ENCODE peak calls at places on chromosomes 3 and 15, in four cellular contexts. One of them, this sample, is unnamed.

GRCh38 chr3:53856964-53857363 is 10.6 kb downstream of the IL17RB start:
- DNase-seq in pancreas: no peak
- DNase-seq in endothelial cell: no peak
- DNase-seq in mesothelial cell of epicardium: no peak
- DNase-seq in this sample: no peak

GRCh38 chr3:99895706-99896441 is 78.2 kb downstream of the CMSS1 start:
- DNase-seq in pancreas: no peak
- DNase-seq in endothelial cell: no peak
- DNase-seq in mesothelial cell of epicardium: no peak
- DNase-seq in this sample: no peak

GRCh38 chr3:64163755-64164148 is 61.5 kb downstream of the PRICKLE2 start:
- DNase-seq in pancreas: no peak
- DNase-seq in endothelial cell: no peak
- DNase-seq in mesothelial cell of epicardium: no peak
- DNase-seq in this sample: no peak

GRCh38 chr3:194696702-194697101 is 11.0 kb downstream of the FAM43A start:
- DNase-seq in pancreas: no peak
- DNase-seq in endothelial cell: no peak
- DNase-seq in mesothelial cell of epicardium: no peak
- DNase-seq in this sample: no peak

GRCh38 chr3:101466465-101467309 is 46.3 kb downstream of the SENP7 start:
- DNase-seq in pancreas: peak
- DNase-seq in endothelial cell: peak
- DNase-seq in mesothelial cell of epicardium: no peak
- DNase-seq in this sample: no peak

GRCh38 chr15:80777836-80778620 is 1.1 kb upstream of the CEMIP start:
- DNase-seq in pancreas: no peak
- DNase-seq in endothelial cell: no peak
- DNase-seq in mesothelial cell of epicardium: no peak
- DNase-seq in this sample: no peak

GRCh38 chr3:115617573-115617972 is 5.7 kb upstream of the GAP43 start:
- DNase-seq in pancreas: no peak
- DNase-seq in endothelial cell: no peak
- DNase-seq in mesothelial cell of epicardium: no peak
- DNase-seq in this sample: no peak

GRCh38 chr3:98388147-98388546 is 2.3 kb upstream of the OR5K3 start:
- DNase-seq in pancreas: no peak
- DNase-seq in endothelial cell: no peak
- DNase-seq in mesothelial cell of epicardium: no peak
- DNase-seq in this sample: no peak

GRCh38 chr15:27399236-27399635 is 428.3 kb downstream of the GABRG3 start:
- DNase-seq in pancreas: no peak
- DNase-seq in endothelial cell: no peak
- DNase-seq in mesothelial cell of epicardium: no peak
- DNase-seq in this sample: no peak

GRCh38 chr3:189457201-189457607 is 174.0 kb upstream of the TP63 start:
- DNase-seq in pancreas: no peak
- DNase-seq in endothelial cell: no peak
- DNase-seq in mesothelial cell of epicardium: no peak
- DNase-seq in this sample: no peak

GRCh38 chr3:173957646-173958045 is 560.1 kb downstream of the NLGN1 start:
- DNase-seq in pancreas: no peak
- DNase-seq in endothelial cell: no peak
- DNase-seq in mesothelial cell of epicardium: no peak
- DNase-seq in this sample: no peak

GRCh38 chr3:25856902-25857518 is 67.1 kb downstream of the OXSM start:
- DNase-seq in pancreas: no peak
- DNase-seq in endothelial cell: no peak
- DNase-seq in mesothelial cell of epicardium: no peak
- DNase-seq in this sample: no peak

GRCh38 chr3:179812096-179812382 is 159.2 kb downstream of the USP13 start:
- DNase-seq in pancreas: no peak
- DNase-seq in endothelial cell: no peak
- DNase-seq in mesothelial cell of epicardium: no peak
- DNase-seq in this sample: no peak

GRCh38 chr15:89654311-89654761 is 931 bp downstream of the KIF7 start:
- DNase-seq in pancreas: no peak
- DNase-seq in endothelial cell: no peak
- DNase-seq in mesothelial cell of epicardium: no peak
- DNase-seq in this sample: no peak

GRCh38 chr3:62558549-62559112 is 185.3 kb upstream of the FEZF2 start:
- DNase-seq in pancreas: no peak
- DNase-seq in endothelial cell: peak
- DNase-seq in mesothelial cell of epicardium: no peak
- DNase-seq in this sample: no peak

GRCh38 chr15:78306176-78306774 is 6.9 kb upstream of the SKIC8 start:
- DNase-seq in pancreas: no peak
- DNase-seq in endothelial cell: no peak
- DNase-seq in mesothelial cell of epicardium: no peak
- DNase-seq in this sample: no peak

GRCh38 chr3:88005066-88005465 is 53.7 kb downstream of the CGGBP1 start:
- DNase-seq in pancreas: no peak
- DNase-seq in endothelial cell: no peak
- DNase-seq in mesothelial cell of epicardium: no peak
- DNase-seq in this sample: no peak

GRCh38 chr3:98596902-98597500 is 3.6 kb upstream of the CPOX start:
- DNase-seq in pancreas: no peak
- DNase-seq in endothelial cell: peak
- DNase-seq in mesothelial cell of epicardium: no peak
- DNase-seq in this sample: no peak

GRCh38 chr3:31159331-31160039 is 265.0 kb upstream of the GADL1 start:
- DNase-seq in pancreas: no peak
- DNase-seq in endothelial cell: no peak
- DNase-seq in mesothelial cell of epicardium: no peak
- DNase-seq in this sample: no peak

GRCh38 chr3:38120690-38121450 is 16.1 kb downstream of the ACAA1 start:
- DNase-seq in pancreas: peak
- DNase-seq in endothelial cell: no peak
- DNase-seq in mesothelial cell of epicardium: no peak
- DNase-seq in this sample: peak

GRCh38 chr3:170007031-170007663 is 30.6 kb upstream of the GPR160 start:
- DNase-seq in pancreas: no peak
- DNase-seq in endothelial cell: no peak
- DNase-seq in mesothelial cell of epicardium: no peak
- DNase-seq in this sample: no peak

GRCh38 chr3:109373933-109374332 is 36.6 kb upstream of the DPPA4 start:
- DNase-seq in pancreas: no peak
- DNase-seq in endothelial cell: no peak
- DNase-seq in mesothelial cell of epicardium: no peak
- DNase-seq in this sample: no peak

GRCh38 chr3:190384241-190384863 is 3.6 kb upstream of the CLDN16 start:
- DNase-seq in pancreas: peak
- DNase-seq in endothelial cell: no peak
- DNase-seq in mesothelial cell of epicardium: no peak
- DNase-seq in this sample: no peak

GRCh38 chr15:65355983-65356353 is 21.8 kb downstream of the IGDCC3 start:
- DNase-seq in pancreas: no peak
- DNase-seq in endothelial cell: no peak
- DNase-seq in mesothelial cell of epicardium: no peak
- DNase-seq in this sample: no peak

GRCh38 chr3:40745381-40746106 is 220.8 kb downstream of the ZNF621 start:
- DNase-seq in pancreas: no peak
- DNase-seq in endothelial cell: no peak
- DNase-seq in mesothelial cell of epicardium: no peak
- DNase-seq in this sample: no peak

GRCh38 chr15:73335471-73335870 is 33.3 kb downstream of the HCN4 start:
- DNase-seq in pancreas: no peak
- DNase-seq in endothelial cell: no peak
- DNase-seq in mesothelial cell of epicardium: no peak
- DNase-seq in this sample: no peak

GRCh38 chr15:96243701-96244100 is 86.8 kb upstream of the NR2F2 start:
- DNase-seq in pancreas: no peak
- DNase-seq in endothelial cell: no peak
- DNase-seq in mesothelial cell of epicardium: no peak
- DNase-seq in this sample: no peak

GRCh38 chr3:149180057-149180573 is 41.5 kb downstream of the CP start:
- DNase-seq in pancreas: peak
- DNase-seq in endothelial cell: no peak
- DNase-seq in mesothelial cell of epicardium: no peak
- DNase-seq in this sample: no peak

GRCh38 chr15:94478763-94479162 is 247.4 kb downstream of the MCTP2 start:
- DNase-seq in pancreas: no peak
- DNase-seq in endothelial cell: no peak
- DNase-seq in mesothelial cell of epicardium: no peak
- DNase-seq in this sample: no peak

GRCh38 chr3:101074518-101074917 is 81.3 kb upstream of the ABI3BP start:
- DNase-seq in pancreas: no peak
- DNase-seq in endothelial cell: no peak
- DNase-seq in mesothelial cell of epicardium: no peak
- DNase-seq in this sample: no peak

GRCh38 chr15:31781261-31781660 is 249.1 kb upstream of the CHRNA7 start:
- DNase-seq in pancreas: no peak
- DNase-seq in endothelial cell: no peak
- DNase-seq in mesothelial cell of epicardium: no peak
- DNase-seq in this sample: no peak

GRCh38 chr3:38613426-38613825 is 36.1 kb downstream of the SCN5A start:
- DNase-seq in pancreas: no peak
- DNase-seq in endothelial cell: no peak
- DNase-seq in mesothelial cell of epicardium: no peak
- DNase-seq in this sample: no peak

GRCh38 chr3:129195731-129196256 is 12.1 kb upstream of the CNBP start:
- DNase-seq in pancreas: no peak
- DNase-seq in endothelial cell: no peak
- DNase-seq in mesothelial cell of epicardium: no peak
- DNase-seq in this sample: no peak

GRCh38 chr15:84400820-84401219 is 165.2 kb downstream of the GOLGA6L4 start:
- DNase-seq in pancreas: no peak
- DNase-seq in endothelial cell: no peak
- DNase-seq in mesothelial cell of epicardium: no peak
- DNase-seq in this sample: no peak

GRCh38 chr15:48177383-48177874 is 666 bp downstream of the MYEF2 start:
- DNase-seq in pancreas: no peak
- DNase-seq in endothelial cell: no peak
- DNase-seq in mesothelial cell of epicardium: no peak
- DNase-seq in this sample: no peak

GRCh38 chr15:66486887-66487286 is 10.7 kb downstream of the SNAPC5 start:
- DNase-seq in pancreas: no peak
- DNase-seq in endothelial cell: no peak
- DNase-seq in mesothelial cell of epicardium: no peak
- DNase-seq in this sample: no peak

GRCh38 chr3:186551387-186551786 is 7.2 kb upstream of the CRYGS start:
- DNase-seq in pancreas: no peak
- DNase-seq in endothelial cell: no peak
- DNase-seq in mesothelial cell of epicardium: no peak
- DNase-seq in this sample: no peak
- TF ChIP-seq CTCF in pancreas: no peak
- TF ChIP-seq CTCF in endothelial cell: no peak
- TF ChIP-seq CTCF in mesothelial cell of epicardium: no peak
- TF ChIP-seq CTCF in this sample: no peak

DNA sequence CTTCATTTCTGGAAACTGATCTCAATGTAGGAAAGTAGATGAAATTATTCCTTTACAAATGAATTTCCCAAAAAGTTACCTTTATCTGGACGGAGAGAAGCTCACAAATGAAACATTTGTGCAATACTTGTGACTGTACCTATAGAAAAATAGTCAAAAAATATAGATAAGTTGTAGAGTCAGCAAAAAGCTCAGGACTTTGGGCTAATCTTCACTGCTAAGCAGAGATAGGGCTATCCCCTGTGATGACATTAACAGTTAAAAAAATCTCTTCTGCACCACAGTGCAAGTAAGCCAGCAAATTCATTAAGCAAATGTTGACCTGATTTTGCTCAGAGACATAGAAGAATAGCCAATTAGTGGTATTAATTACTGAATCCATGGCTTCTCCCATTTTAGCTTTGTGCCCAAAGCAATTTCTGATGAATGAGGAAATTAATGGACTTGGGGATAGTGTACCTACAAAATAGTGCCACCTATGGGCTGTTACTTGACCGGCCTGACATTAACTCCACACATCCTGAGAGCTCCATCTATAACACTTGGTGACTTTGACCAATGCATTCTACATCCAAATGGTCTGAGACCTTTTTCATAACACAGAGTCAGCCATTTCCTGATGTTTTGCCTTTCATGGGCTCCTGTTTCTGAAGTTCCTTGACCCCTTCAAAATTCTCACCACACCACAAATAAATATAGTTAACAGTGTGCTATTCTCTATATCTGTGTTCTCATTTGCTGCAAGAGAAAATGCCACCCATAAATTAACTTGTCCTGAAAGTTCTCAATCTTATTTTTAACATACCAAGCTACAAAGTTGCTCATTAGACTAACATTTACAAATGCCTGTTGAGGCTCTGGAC is 105.0 kb downstream of the SSR3 start:
- DNase-seq in pancreas: no peak
- DNase-seq in endothelial cell: peak
- DNase-seq in mesothelial cell of epicardium: no peak
- DNase-seq in this sample: no peak
- TF ChIP-seq CTCF in pancreas: peak
- TF ChIP-seq CTCF in endothelial cell: peak
- TF ChIP-seq CTCF in mesothelial cell of epicardium: peak
- TF ChIP-seq CTCF in this sample: no peak

DNA sequence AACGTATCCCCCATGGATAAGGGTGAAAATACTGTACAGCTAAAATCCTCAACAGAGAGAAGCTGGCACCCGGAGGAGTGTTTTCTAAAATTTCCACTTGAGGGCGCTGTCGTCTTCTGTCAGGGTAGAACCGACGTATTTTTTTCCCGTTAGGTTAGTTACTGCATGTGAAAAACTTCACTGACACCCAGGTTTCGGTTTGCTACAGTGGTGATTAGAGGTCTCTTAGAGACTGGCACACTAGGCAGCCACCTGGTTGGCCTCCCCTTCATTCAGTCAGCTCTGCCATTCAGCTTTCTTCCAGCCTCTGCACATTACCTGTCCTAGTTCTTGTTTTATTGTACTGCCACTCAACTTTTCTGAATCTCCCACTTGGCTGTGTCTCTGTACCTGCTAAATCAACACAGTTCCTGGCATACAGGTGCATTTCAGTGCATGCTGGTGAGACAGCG is 18.4 kb downstream of the CCK start:
- DNase-seq in pancreas: peak
- DNase-seq in endothelial cell: peak
- DNase-seq in mesothelial cell of epicardium: no peak
- DNase-seq in this sample: no peak
- TF ChIP-seq CTCF in pancreas: peak
- TF ChIP-seq CTCF in endothelial cell: peak
- TF ChIP-seq CTCF in mesothelial cell of epicardium: peak
- TF ChIP-seq CTCF in this sample: no peak

GRCh38 chr3:57852896-57853295 is 96.8 kb downstream of the SLMAP start:
- DNase-seq in pancreas: no peak
- DNase-seq in endothelial cell: no peak
- DNase-seq in mesothelial cell of epicardium: no peak
- DNase-seq in this sample: no peak
- TF ChIP-seq CTCF in pancreas: no peak
- TF ChIP-seq CTCF in endothelial cell: no peak
- TF ChIP-seq CTCF in mesothelial cell of epicardium: peak
- TF ChIP-seq CTCF in this sample: no peak

GRCh38 chr3:58093573-58094195 is 85.5 kb downstream of the FLNB start:
- DNase-seq in pancreas: no peak
- DNase-seq in endothelial cell: no peak
- DNase-seq in mesothelial cell of epicardium: no peak
- DNase-seq in this sample: no peak
- TF ChIP-seq CTCF in pancreas: no peak
- TF ChIP-seq CTCF in endothelial cell: no peak
- TF ChIP-seq CTCF in mesothelial cell of epicardium: no peak
- TF ChIP-seq CTCF in this sample: no peak

GRCh38 chr3:146817705-146818104 is 212.6 kb upstream of the PLSCR5 start:
- DNase-seq in pancreas: no peak
- DNase-seq in endothelial cell: no peak
- DNase-seq in mesothelial cell of epicardium: no peak
- DNase-seq in this sample: no peak
- TF ChIP-seq CTCF in pancreas: no peak
- TF ChIP-seq CTCF in endothelial cell: no peak
- TF ChIP-seq CTCF in mesothelial cell of epicardium: no peak
- TF ChIP-seq CTCF in this sample: no peak